ENCODE peak calls at places on chromosomes 12 and 14, in ten cellular contexts. U, F, J, Q, V, D, N, L, T and H are unnamed samples.

GRCh38 chr14:55102141-55102547 is 26.9 kb upstream of the LGALS3 start:
- DNase-seq in D (peak; percentile 29), V (peak; percentile 93), N (peak; percentile 85), F (peak; percentile 77), Q (peak; percentile 98), J (peak; percentile 88), L (peak; percentile 44), T (peak; percentile 100), U (peak; percentile 92), H (peak; percentile 98)

GRCh38 chr14:83300454-83301064 is 1766.9 kb upstream of the SEL1L start:
- DNase-seq in Q (peak; percentile 10), D (no peak), J (no peak), U (peak; percentile 53), N (no peak), L (no peak), V (no peak), F (no peak), T (peak; percentile 56), H (peak; percentile 76)

GRCh38 chr14:73785336-73785833 is 66.2 kb upstream of the PTGR2 start:
- DNase-seq in N (no peak), Q (peak; percentile 93), F (no peak), V (no peak), J (peak; percentile 51), U (peak; percentile 97), L (no peak), D (no peak), T (peak; percentile 85), H (peak; percentile 87)

GRCh38 chr12:6647083-6647604 is at the start of gene ACRBP:
- DNase-seq in N (peak; percentile 90), U (peak; percentile 34), D (no peak), J (peak; percentile 89), Q (peak; percentile 61), L (no peak), F (peak; percentile 91), T (peak; percentile 74), V (peak; percentile 90), H (peak; percentile 73)

GRCh38 chr14:54653764-54654469 is 87.0 kb downstream of the SAMD4A start:
- DNase-seq in U (peak; percentile 97), D (no peak), L (no peak), F (no peak), N (peak; percentile 19), J (no peak), V (peak; percentile 74), T (peak; percentile 88), Q (peak; percentile 91), H (peak; percentile 63)

GRCh38 chr12:65501935-65502334 is 223.5 kb downstream of the MSRB3 start:
- DNase-seq in T (no peak), L (no peak), V (no peak), Q (no peak), D (no peak), J (no peak), N (no peak), U (no peak), F (no peak), H (no peak)

GRCh38 chr12:6551496-6552139 is 4.2 kb downstream of the IFFO1 start:
- DNase-seq in F (peak; percentile 57), Q (peak; percentile 82), N (no peak), T (peak; percentile 68), V (no peak), D (no peak), U (peak; percentile 76), L (no peak), J (no peak), H (peak; percentile 82)

GRCh38 chr14:57769863-57770523 is 95.9 kb downstream of the SLC35F4 start:
- DNase-seq in L (no peak), Q (no peak), F (no peak), N (no peak), T (no peak), V (no peak), U (no peak), D (no peak), J (no peak), H (no peak)

GRCh38 chr14:51398898-51399297 is 158.9 kb downstream of the TMX1 start:
- DNase-seq in F (no peak), Q (peak; percentile 84), T (peak; percentile 60), V (no peak), D (no peak), L (no peak), J (no peak), U (peak; percentile 82), N (no peak), H (peak; percentile 61)

GRCh38 chr14:101835166-101835557 is 73.7 kb downstream of the PPP2R5C start:
- DNase-seq in F (no peak), T (no peak), Q (peak; percentile 52), L (no peak), V (no peak), N (no peak), D (no peak), J (no peak), U (no peak), H (no peak)

GRCh38 chr12:13243516-13244070 is 47.1 kb downstream of the EMP1 start:
- DNase-seq in N (no peak), J (no peak), D (no peak), T (peak; percentile 73), Q (peak; percentile 58), L (no peak), F (no peak), U (no peak), V (no peak), H (peak; percentile 21)

DNA sequence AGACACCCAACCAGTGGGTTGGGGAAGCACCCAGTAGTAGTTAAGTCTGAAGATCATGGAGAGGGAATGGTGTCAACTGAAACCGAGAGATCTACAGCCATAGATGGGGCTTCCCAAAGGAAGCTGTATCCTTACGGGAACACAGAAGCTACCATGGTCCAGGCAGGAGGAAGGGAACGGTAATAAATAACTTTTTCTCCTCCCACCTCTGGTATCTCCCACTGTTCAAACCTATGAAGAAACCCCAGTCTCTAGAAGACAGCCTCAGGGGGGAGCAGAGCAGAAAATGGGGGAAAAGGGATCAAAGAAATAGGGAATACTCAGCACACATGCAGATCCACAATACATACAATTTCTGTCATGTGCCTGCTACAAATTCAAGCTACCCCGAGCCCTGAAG is 33.4 kb downstream of the ZNF605 start:
- DNase-seq in D (no peak), T (no peak), N (no peak), U (no peak), Q (no peak), J (no peak), L (no peak), F (no peak), V (no peak), H (no peak)
- H3K9me3 ChIP-seq in D (peaks cover 74% of the 10 kb centered on the region), T (peaks cover 29% of the 10 kb centered on the region), N (no peaks in the 10 kb centered on the region), U (peaks cover 94% of the 10 kb centered on the region), Q (peaks cover 8% of the 10 kb centered on the region), J (peaks cover 99% of the 10 kb centered on the region), L (peaks cover 64% of the 10 kb centered on the region), F (peaks cover 100% of the 10 kb centered on the region), V (peaks cover 94% of the 10 kb centered on the region), H (peaks cover 100% of the 10 kb centered on the region)

GRCh38 chr12:50964432-50964831 is 12.1 kb downstream of the HIGD1C start:
- DNase-seq in D (no peak), L (no peak), N (no peak), U (no peak), Q (no peak), V (no peak), J (no peak), F (no peak), T (no peak), H (no peak)
- H3K27me3 ChIP-seq in D (no peaks in the 10 kb centered on the region), L (no peaks in the 10 kb centered on the region), N (no peaks in the 10 kb centered on the region), U (no peaks in the 10 kb centered on the region), Q (no peaks in the 10 kb centered on the region), V (no peaks in the 10 kb centered on the region), J (no peaks in the 10 kb centered on the region), F (no peaks in the 10 kb centered on the region), T (no peaks in the 10 kb centered on the region), H (no peaks in the 10 kb centered on the region)

DNA sequence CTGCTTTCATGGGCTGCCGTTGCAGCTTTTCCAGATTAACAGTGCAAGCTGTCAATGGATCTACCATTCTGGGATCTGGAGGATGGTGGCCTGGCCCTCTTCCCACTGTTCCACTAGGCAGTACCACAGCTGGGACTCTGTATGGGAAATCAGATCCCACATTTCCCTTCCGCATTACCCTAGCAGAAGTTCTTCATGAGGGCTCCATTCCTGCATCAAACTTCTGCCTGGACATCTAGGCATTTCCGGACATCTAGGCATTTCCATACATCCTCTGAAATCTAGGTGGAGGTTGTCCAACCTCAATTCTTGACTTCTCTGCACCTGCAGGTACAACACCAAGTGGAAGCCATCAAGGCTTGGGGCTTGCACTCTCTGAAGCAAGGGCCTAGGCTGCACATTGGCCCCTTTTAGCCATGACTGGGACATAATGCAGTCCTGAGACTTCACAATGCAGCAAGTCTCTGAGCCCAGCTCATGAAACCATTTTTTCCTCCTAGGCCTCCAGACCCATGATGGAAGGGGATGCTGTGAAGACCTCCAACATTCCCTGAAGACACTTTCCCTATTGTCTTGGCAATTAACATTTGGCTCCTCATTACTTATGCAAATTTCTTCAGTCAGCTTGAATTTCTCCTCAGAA is 863.3 kb downstream of the C12orf50 start:
- DNase-seq in V (no peak), F (peak; percentile 26), J (no peak), N (no peak), D (no peak), Q (no peak), T (no peak), L (no peak), U (no peak), H (no peak)
- H3K9me3 ChIP-seq in V (peaks cover 11% of the 10 kb centered on the region), F (peaks cover 12% of the 10 kb centered on the region), J (peaks cover 6% of the 10 kb centered on the region), N (no peaks in the 10 kb centered on the region), D (no peaks in the 10 kb centered on the region), Q (no peaks in the 10 kb centered on the region), T (no peaks in the 10 kb centered on the region), L (no peaks in the 10 kb centered on the region), U (peaks cover 20% of the 10 kb centered on the region), H (peaks cover 12% of the 10 kb centered on the region)

GRCh38 chr12:42584539-42585174 is 4.9 kb downstream of the PRICKLE1 start:
- DNase-seq in F (no peak), D (no peak), T (peak; percentile 35), J (no peak), N (no peak), Q (peak; percentile 47), L (no peak), V (no peak), U (no peak), H (peak; percentile 48)

GRCh38 chr12:42587564-42588307 is 1.8 kb downstream of the PRICKLE1 start:
- DNase-seq in F (no peak), Q (no peak), U (no peak), T (peak; percentile 36), J (no peak), D (no peak), N (peak; percentile 10), L (no peak), V (no peak), H (peak; percentile 66)

GRCh38 chr12:42586268-42586667 is 3.3 kb downstream of the PRICKLE1 start:
- DNase-seq in V (no peak), T (no peak), Q (no peak), D (no peak), J (no peak), U (no peak), L (no peak), N (no peak), F (no peak), H (no peak)

GRCh38 chr12:42585175-42585845 is 4.2 kb downstream of the PRICKLE1 start:
- DNase-seq in U (no peak), Q (peak; percentile 58), L (no peak), N (no peak), J (no peak), D (no peak), V (no peak), F (no peak), T (no peak), H (no peak)

DNA sequence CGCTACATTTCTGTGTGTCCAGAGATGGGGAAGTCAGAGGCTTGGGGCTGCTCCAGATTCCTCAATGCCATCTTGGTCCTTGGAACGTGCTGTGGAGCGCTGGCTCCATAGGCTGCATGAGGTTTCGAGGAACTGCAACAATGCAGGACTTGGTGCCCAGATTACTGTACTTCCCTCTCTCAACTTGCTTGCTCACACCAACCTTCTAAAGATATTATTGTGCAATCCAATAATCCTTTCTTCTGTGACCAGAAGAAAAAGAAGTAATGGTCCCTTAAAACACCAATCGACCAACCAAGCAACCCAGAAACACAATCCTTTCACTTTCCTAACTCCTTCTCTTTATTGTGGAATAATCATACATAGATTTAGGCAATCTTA is 3.7 kb downstream of the PRICKLE1 start:
- DNase-seq in J (no peak), T (no peak), Q (peak; percentile 48), U (no peak), F (no peak), L (no peak), D (no peak), V (no peak), N (no peak), H (peak; percentile 31)
- H3K27me3 ChIP-seq in J (peaks cover 6% of the 10 kb centered on the region), T (no peaks in the 10 kb centered on the region), Q (peaks cover 3% of the 10 kb centered on the region), U (no peaks in the 10 kb centered on the region), F (no peaks in the 10 kb centered on the region), L (peaks cover 9% of the 10 kb centered on the region), D (peaks cover 6% of the 10 kb centered on the region), V (no peaks in the 10 kb centered on the region), N (no peaks in the 10 kb centered on the region), H (no peaks in the 10 kb centered on the region)